ENCODE peak calls at places on chromosomes 1 and 21, in seven cellular contexts. O is right lobe of liver, F is heart left ventricle, U is prostate gland, S is caudate nucleus, A is pancreas, B is MM.1S. Q is an unnamed sample.

GRCh38 chr1:38026592-38027200 is 14.2 kb downstream of the UTP11 start:
- DNase-seq in S (peak), F (no peak), O (no peak), U (peak), B (peak), A (no peak), Q (peak)

GRCh38 chr1:218259800-218260199 is 25.3 kb upstream of the RRP15 start:
- DNase-seq in A (no peak), S (no peak), U (no peak), F (no peak), B (peak), O (no peak), Q (peak)

GRCh38 chr1:15578921-15579682 is 5.7 kb downstream of the AGMAT start:
- DNase-seq in B (peak), O (no peak), U (no peak), S (no peak), F (no peak), A (no peak), Q (no peak)

GRCh38 chr1:63967901-63968300 is 194.1 kb downstream of the ROR1 start:
- DNase-seq in A (no peak), O (no peak), S (no peak), B (no peak), U (no peak), F (no peak), Q (no peak)

GRCh38 chr1:80054129-80054528 is 1047.6 kb upstream of the ADGRL4 start:
- DNase-seq in A (no peak), S (no peak), U (no peak), B (no peak), O (no peak), F (no peak), Q (no peak)

GRCh38 chr1:214603819-214604252 is 841 bp downstream of the CENPF start:
- DNase-seq in S (no peak), O (no peak), B (peak), F (no peak), A (no peak), U (no peak), Q (peak)

GRCh38 chr1:245098924-245099323 is 55.9 kb upstream of the KIF26B start:
- DNase-seq in F (no peak), B (no peak), U (no peak), O (no peak), S (no peak), A (no peak), Q (no peak)

GRCh38 chr1:164602480-164603093 is 43.6 kb downstream of the PBX1 start:
- DNase-seq in A (peak), S (peak), B (peak), O (no peak), U (peak), F (peak), Q (peak)

GRCh38 chr1:27111771-27112573 is 43.0 kb downstream of the SLC9A1 start:
- DNase-seq in B (peak), U (peak), F (peak), S (peak), O (peak), A (peak), Q (peak)

DNA sequence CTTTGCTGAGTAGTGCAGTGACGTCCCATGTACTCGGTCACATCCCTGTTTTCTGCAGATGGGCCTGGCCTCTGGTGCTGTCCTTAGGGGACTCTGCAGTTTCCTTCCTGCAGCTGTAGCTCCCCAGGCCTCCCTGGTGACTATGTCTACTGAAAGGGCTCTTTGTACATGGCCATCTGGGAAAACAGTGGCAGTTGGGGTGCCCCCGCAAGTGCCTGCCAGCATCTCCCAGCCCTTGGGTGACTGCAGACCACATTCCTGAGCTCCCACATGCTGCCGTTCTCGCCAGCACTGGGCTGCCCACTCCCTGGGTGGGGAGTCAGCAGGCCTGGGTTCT is 37.5 kb upstream of the KCNA10 start:
- DNase-seq in U (no peak), A (no peak), O (no peak), S (peak), F (peak), B (no peak), Q (no peak)
- H3K27ac ChIP-seq in U (no peak), A (no peak), O (no peak), S (peak), F (no peak), B (no peak), Q (no peak)

GRCh38 chr1:207283421-207283820 is 38.1 kb upstream of the CD55 start:
- DNase-seq in A (no peak), F (no peak), O (no peak), B (no peak), S (no peak), U (no peak), Q (no peak)
- H3K27ac ChIP-seq in A (no peak), F (no peak), O (no peak), B (no peak), S (no peak), U (no peak), Q (no peak)

DNA sequence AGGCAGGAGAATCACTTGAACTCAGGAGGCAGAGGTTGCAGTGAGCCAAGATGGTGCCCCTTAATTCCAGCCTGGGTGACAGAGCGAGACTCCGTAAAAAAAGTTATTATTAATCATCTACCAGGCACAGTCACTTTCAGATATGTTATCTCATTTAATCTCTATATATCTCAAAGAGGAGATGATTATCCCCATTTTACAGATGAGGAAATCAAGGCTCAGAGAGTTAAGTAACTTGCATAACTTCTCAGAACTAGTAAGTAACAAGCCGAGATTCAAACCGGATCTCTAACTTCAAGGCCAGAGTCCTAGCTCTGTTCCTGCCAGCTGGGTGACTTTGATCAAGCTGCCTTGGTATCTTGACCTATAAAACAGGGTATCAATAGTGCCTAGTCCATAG is 17.5 kb downstream of the DIO1 start:
- DNase-seq in U (no peak), B (no peak), O (no peak), S (no peak), F (no peak), A (no peak), Q (no peak)
- H3K27ac ChIP-seq in U (no peak), B (no peak), O (no peak), S (no peak), F (no peak), A (no peak), Q (no peak)

DNA sequence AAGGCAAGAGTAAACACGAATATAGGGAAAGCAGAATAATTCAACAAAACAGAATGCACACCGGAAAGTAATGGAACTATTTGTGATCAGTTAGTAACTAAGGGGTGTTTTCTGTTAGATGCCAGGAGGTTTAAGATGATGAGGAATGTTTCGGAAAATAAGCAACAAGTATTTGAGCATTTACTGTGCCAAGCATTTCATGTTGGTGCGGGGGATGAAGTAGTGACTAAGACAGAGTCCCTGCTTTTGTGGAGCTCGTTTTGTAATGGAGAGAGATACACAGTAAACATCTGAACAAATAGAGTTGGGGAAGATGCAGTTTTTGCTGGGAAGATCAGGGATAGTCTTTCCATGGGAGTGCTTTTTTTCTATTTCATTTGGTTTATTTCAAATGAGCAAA is 78.7 kb downstream of the DYRK1A start:
- DNase-seq in S (no peak), O (no peak), U (no peak), A (no peak), B (no peak), F (no peak), Q (no peak)
- H3K27ac ChIP-seq in S (no peak), O (no peak), U (no peak), A (no peak), B (no peak), F (no peak), Q (no peak)

DNA sequence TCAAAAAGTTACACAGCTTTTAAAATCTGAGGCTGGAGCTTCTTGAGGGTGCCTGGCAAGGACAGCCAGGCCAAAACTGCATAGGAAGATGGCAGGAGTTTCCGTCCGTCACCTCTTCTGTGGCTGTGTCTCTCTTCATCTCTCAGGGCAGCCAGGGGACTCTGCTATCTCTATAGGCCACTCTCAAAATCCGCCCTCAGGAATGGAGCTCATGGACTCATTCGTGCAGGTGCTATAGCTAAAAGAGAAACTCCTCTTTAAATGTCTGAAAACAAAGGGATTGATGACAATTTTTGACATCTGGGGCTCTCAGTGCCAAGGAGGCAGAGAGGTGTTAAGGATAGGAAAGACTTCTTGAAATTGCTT is 27.2 kb downstream of the OVAAL start:
- DNase-seq in A (no peak), S (no peak), U (no peak), O (no peak), F (no peak), B (no peak), Q (no peak)
- H3K27ac ChIP-seq in A (peak), S (no peak), U (peak), O (no peak), F (no peak), B (no peak), Q (no peak)

GRCh38 chr21:37490084-37490483 is 123.5 kb downstream of the DYRK1A start:
- DNase-seq in F (no peak), B (no peak), A (no peak), S (no peak), O (no peak), U (no peak), Q (no peak)
- H3K27ac ChIP-seq in F (no peak), B (peak), A (no peak), S (no peak), O (no peak), U (no peak), Q (no peak)

GRCh38 chr1:112368198-112368597 is 27.8 kb upstream of the CTTNBP2NL start:
- DNase-seq in O (no peak), U (no peak), A (no peak), F (no peak), B (no peak), S (no peak), Q (no peak)

GRCh38 chr1:112370981-112371380 is 25.0 kb upstream of the CTTNBP2NL start:
- DNase-seq in B (no peak), O (no peak), A (no peak), F (no peak), S (no peak), U (no peak), Q (no peak)

GRCh38 chr1:112373841-112374240 is 22.2 kb upstream of the CTTNBP2NL start:
- DNase-seq in A (no peak), S (no peak), O (no peak), F (no peak), B (no peak), U (no peak), Q (no peak)

GRCh38 chr1:112371770-112372169 is 24.2 kb upstream of the CTTNBP2NL start:
- DNase-seq in O (no peak), F (no peak), S (no peak), U (no peak), B (no peak), A (no peak), Q (no peak)

GRCh38 chr1:112369389-112370285 is 26.4 kb upstream of the CTTNBP2NL start:
- DNase-seq in F (peak), O (peak), A (peak), B (peak), S (peak), U (peak), Q (peak)
- H3K27ac ChIP-seq in F (no peak), O (no peak), A (no peak), B (no peak), S (no peak), U (no peak), Q (no peak)

GRCh38 chr1:111581166-111581565 is 38.4 kb upstream of the RAP1A start:
- DNase-seq in O (no peak), U (no peak), A (no peak), F (no peak), B (no peak), S (no peak), Q (no peak)

GRCh38 chr1:111571239-111571638 is 48.4 kb upstream of the RAP1A start:
- DNase-seq in O (no peak), B (no peak), A (no peak), U (no peak), F (no peak), S (no peak), Q (no peak)

GRCh38 chr1:111577814-111578213 is 41.8 kb upstream of the RAP1A start:
- DNase-seq in O (no peak), B (no peak), S (no peak), F (no peak), A (no peak), U (no peak), Q (no peak)

GRCh38 chr1:111571987-111572386 is 47.6 kb upstream of the RAP1A start:
- DNase-seq in O (peak), A (no peak), U (no peak), F (no peak), B (no peak), S (no peak), Q (peak)

DNA sequence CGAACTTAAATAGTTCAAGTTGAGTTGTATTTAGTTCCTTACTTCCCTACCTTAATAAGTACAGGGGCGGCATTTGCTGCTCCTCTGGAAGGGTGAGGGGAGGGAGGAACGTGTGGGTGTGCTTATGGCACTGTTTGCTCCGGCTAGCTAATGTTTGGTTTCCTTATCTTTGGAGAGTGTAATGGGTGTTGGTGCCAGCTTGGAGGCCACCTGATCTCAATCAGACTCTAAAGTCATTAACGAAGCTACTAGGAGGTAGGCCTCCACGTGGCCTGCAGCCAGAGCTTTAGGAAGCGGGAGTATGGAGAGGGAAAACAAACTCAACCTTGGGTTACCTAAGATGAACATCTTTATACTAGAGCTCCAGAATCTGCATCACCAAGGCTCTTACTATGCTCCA is 43.0 kb upstream of the RAP1A start:
- DNase-seq in O (peak), S (no peak), U (peak), B (no peak), A (peak), F (no peak), Q (no peak)
- H3K27ac ChIP-seq in O (no peak), S (no peak), U (no peak), B (no peak), A (no peak), F (no peak), Q (no peak)

DNA sequence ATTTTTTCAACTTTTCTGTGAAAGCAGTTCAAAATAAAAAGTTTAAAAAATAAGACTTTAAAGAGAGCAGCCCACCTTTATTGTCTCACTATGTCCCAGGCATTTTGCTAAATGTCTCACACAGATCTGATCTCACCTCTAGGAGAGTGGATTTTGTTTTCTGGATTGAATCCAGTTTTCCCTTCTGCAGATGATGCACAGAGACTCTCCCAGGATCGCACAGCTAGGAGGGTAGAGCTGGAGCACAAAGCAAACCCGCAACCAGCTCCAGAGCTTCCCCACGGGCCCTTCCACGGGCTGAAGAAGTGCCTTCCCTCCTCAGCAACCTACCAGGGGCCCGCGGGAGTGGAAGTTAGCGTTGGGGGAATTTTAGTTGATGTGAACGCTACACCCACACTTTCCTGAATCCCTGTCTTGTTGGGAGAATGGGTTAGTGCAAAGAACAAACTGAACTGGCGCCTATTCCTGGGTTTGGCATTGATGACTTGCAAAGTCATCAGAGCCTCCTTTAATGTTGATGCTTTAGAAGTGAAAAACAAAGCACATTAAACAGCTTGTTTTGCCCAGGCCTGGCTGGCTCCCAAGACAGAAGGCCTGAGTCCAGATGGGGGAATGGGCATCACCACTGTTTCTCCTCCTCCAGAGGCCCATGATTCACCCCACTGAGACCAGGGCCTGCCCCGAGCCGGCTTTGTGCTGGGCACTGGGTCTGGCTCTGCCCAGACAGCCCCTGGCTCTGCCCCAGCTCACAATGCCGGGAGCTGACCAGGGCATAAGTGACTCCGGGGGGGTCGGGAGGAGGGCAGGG is 6.0 kb downstream of the C2CD2 start:
- DNase-seq in O (no peak), B (no peak), F (no peak), U (no peak), A (no peak), S (peak), Q (peak)
- H3K27ac ChIP-seq in O (no peak), B (no peak), F (no peak), U (peak), A (no peak), S (peak), Q (no peak)

GRCh38 chr1:220226752-220227151 is 45.5 kb downstream of the RAB3GAP2 start:
- DNase-seq in S (no peak), U (no peak), A (no peak), B (no peak), O (no peak), F (no peak), Q (no peak)
- H3K27ac ChIP-seq in S (no peak), U (no peak), A (no peak), B (no peak), O (no peak), F (no peak), Q (no peak)

Q was measured in SJSA1.